ENCODE peak calls at places on chromosomes 12 and 14, in seven cellular contexts. A, M, C, L, F, W and H are unnamed samples.

GRCh38 chr12:119369907-119370546 is 35.5 kb downstream of the CCDC60 start:
- DNase-seq in A (no peak), M (no peak), C (no peak), L (no peak), F (no peak), W (no peak), H (no peak)

GRCh38 chr12:7915911-7916403 is 20.0 kb downstream of the SLC2A3 start:
- DNase-seq in A (no peak), M (no peak), C (no peak), L (no peak), F (no peak), W (no peak), H (peak; percentile 79)

GRCh38 chr12:132353811-132354210 is 24.4 kb upstream of the GALNT9 start:
- DNase-seq in A (no peak), M (no peak), C (no peak), L (no peak), F (no peak), W (no peak), H (no peak)

GRCh38 chr14:103125098-103126070 is 2.1 kb downstream of the TNFAIP2 start:
- DNase-seq in A (no peak), M (peak; percentile 25), C (no peak), L (no peak), F (no peak), W (peak; percentile 20), H (no peak)

GRCh38 chr14:70416322-70416716 is 571 bp downstream of the SYNJ2BP start:
- DNase-seq in A (no peak), M (no peak), C (no peak), L (peak; percentile 8), F (no peak), W (no peak), H (no peak)

GRCh38 chr12:10721654-10722501 is 1.2 kb downstream of the YBX3 start:
- DNase-seq in A (peak; percentile 95), M (peak; percentile 96), C (peak; percentile 95), L (peak; percentile 99), F (peak; percentile 53), W (peak; percentile 93), H (peak; percentile 99)

GRCh38 chr12:30582943-30583342 is 112.7 kb downstream of the IPO8 start:
- DNase-seq in A (no peak), M (no peak), C (no peak), L (peak; percentile 2), F (no peak), W (no peak), H (no peak)

GRCh38 chr12:67804168-67804567 is 155.6 kb downstream of the DYRK2 start:
- DNase-seq in A (no peak), M (no peak), C (no peak), L (no peak), F (no peak), W (no peak), H (no peak)

GRCh38 chr12:101925352-101925751 is 48.0 kb downstream of the DRAM1 start:
- DNase-seq in A (peak; percentile 45), M (peak; percentile 81), C (peak; percentile 65), L (peak; percentile 99), F (no peak), W (peak; percentile 80), H (peak; percentile 80)

GRCh38 chr12:64124511-64125197 is 97.4 kb downstream of the KICS2 start:
- DNase-seq in A (no peak), M (no peak), C (no peak), L (peak; percentile 55), F (no peak), W (no peak), H (no peak)

GRCh38 chr12:116009805-116010204 is 267.7 kb downstream of the MED13L start:
- DNase-seq in A (no peak), M (no peak), C (no peak), L (no peak), F (no peak), W (no peak), H (no peak)

GRCh38 chr12:119208626-119209061 is 29.9 kb downstream of the HSPB8 start:
- DNase-seq in A (no peak), M (peak; percentile 93), C (peak; percentile 80), L (peak; percentile 38), F (no peak), W (peak; percentile 41), H (peak; percentile 86)

GRCh38 chr12:123131291-123131831 is 19.5 kb downstream of the PITPNM2 start:
- DNase-seq in A (no peak), M (peak; percentile 75), C (no peak), L (no peak), F (no peak), W (no peak), H (no peak)

GRCh38 chr12:123133701-123134100 is 17.2 kb downstream of the PITPNM2 start:
- DNase-seq in A (no peak), M (no peak), C (no peak), L (no peak), F (no peak), W (no peak), H (no peak)

GRCh38 chr12:123129651-123130050 is 21.2 kb downstream of the PITPNM2 start:
- DNase-seq in A (no peak), M (no peak), C (no peak), L (no peak), F (no peak), W (no peak), H (no peak)

GRCh38 chr12:123132951-123133619 is 17.8 kb downstream of the PITPNM2 start:
- DNase-seq in A (no peak), M (no peak), C (no peak), L (no peak), F (no peak), W (no peak), H (no peak)

DNA sequence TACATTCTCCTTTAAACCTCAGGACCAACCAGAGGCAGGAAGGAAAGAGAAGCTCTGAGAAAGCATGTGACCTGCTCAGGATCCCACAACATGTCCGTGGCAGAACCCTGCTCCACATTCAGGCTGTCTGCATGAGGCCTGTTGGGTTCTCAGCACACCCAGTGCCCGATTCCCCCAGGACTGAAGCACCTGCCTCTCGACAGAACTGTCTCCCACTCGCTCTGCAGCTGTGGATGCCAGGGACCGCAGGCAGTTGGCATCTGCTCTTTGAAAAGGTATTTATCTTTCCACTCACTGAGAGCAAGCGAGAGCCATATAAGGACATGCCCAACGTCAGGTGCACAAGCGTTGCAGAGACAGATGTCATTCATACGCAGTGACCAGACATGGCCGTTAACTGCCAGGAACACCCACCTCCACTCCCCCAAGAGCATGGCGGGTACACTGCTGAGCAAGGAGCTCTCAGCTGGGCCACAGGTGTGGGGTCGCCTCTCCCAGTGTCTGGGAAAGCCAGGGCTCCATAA is 18.9 kb downstream of the PITPNM2 start:
- DNase-seq in A (no peak), M (peak; percentile 79), C (no peak), L (no peak), F (no peak), W (no peak), H (no peak)
- TF ChIP-seq POLR2A in A (no peak), M (no peak), C (no peak), L (no peak), F (no peak), W (no peak), H (no peak)

DNA sequence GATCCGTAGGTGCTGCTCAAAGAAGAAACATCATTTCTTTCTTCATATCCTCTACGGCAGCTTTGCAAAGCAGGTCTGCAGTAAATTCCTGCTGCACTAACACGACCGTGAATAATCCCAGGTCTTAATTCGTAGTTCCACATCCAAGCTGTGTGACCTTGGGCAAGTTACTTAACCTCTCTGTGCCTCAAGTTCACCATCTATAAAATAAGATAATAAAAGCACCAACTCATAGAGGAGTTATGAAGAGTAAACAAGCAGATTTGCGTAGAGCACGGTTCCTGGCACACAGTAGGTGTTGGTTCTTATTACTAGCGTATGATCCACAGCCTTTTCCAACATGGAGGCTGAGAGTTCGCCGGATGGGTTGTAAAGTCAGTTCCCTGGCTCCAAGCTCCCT is 3.6 kb downstream of the NCOR2 start:
- DNase-seq in A (no peak), M (no peak), C (no peak), L (no peak), F (no peak), W (no peak), H (no peak)
- H3K4me3 ChIP-seq in A (no peak overlapping the region), M (no peak overlapping the region), C (no peak overlapping the region), L (no peak overlapping the region), F (peak overlapping the region; percentile 82), W (no peak overlapping the region), H (no peak overlapping the region)

GRCh38 chr14:73797540-73797925 is 54.1 kb upstream of the PTGR2 start:
- DNase-seq in A (no peak), M (no peak), C (no peak), L (no peak), F (no peak), W (no peak), H (no peak)
- TF ChIP-seq POLR2A in A (no peak), M (no peak), C (no peak), L (no peak), F (no peak), W (no peak), H (no peak)

DNA sequence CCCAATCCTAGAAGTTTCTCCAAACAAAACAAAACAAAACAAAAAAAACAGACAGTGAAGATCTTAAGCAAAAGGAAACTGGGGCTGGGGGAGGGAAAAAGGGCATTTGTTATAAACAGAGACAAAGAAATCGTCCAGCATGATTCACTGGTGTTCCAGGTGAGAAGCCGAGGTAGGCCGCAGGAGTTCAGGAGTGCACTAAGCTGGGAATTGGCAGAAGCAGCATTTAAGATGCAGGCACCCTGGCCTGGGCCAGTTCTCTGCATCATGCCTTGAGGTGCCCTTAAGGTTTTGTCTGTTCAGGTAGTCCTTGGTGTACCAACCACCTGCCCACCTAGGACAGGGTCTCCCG is 11.2 kb downstream of the TBX3 start:
- DNase-seq in A (no peak), M (no peak), C (no peak), L (no peak), F (no peak), W (no peak), H (no peak)
- H3K4me3 ChIP-seq in A (no peak overlapping the region), M (no peak overlapping the region), C (no peak overlapping the region), L (peak overlapping the region; percentile 16), F (no peak overlapping the region), W (peak overlapping the region; percentile 37), H (no peak overlapping the region)

GRCh38 chr12:123973552-123974341 is 732 bp downstream of the ZNF664 start:
- DNase-seq in A (peak; percentile 71), M (peak; percentile 51), C (peak; percentile 66), L (peak; percentile 10), F (no peak), W (peak; percentile 27), H (no peak)

GRCh38 chr12:123971770-123972447 is 722 bp downstream of the CCDC92 start:
- DNase-seq in A (peak; percentile 42), M (no peak), C (peak; percentile 64), L (peak; percentile 50), F (no peak), W (peak; percentile 38), H (peak; percentile 24)

GRCh38 chr12:123971449-123971769 is 1.2 kb downstream of the CCDC92 start:
- DNase-seq in A (no peak), M (no peak), C (no peak), L (no peak), F (no peak), W (no peak), H (no peak)

GRCh38 chr12:123976227-123976826 is 3.3 kb downstream of the ZNF664 start:
- DNase-seq in A (no peak), M (no peak), C (no peak), L (no peak), F (no peak), W (no peak), H (no peak)

GRCh38 chr12:123972448-123973401 is at the start of the genes CCDC92 and ZNF664:
- DNase-seq in A (peak; percentile 96), M (peak; percentile 95), C (peak; percentile 93), L (peak; percentile 90), F (peak; percentile 56), W (peak; percentile 89), H (peak; percentile 79)
- TF ChIP-seq POLR2A in A (peak; percentile 39), M (peak; percentile 23), C (peak; percentile 60), L (peak; percentile 57), F (peak; percentile 75), W (peak; percentile 80), H (no peak)

GRCh38 chr12:6722863-6723262 is 983 bp upstream of the COPS7A start:
- DNase-seq in A (no peak), M (no peak), C (no peak), L (no peak), F (no peak), W (no peak), H (no peak)
- H3K4me3 ChIP-seq in A (no peak overlapping the region), M (no peak overlapping the region), C (no peak overlapping the region), L (no peak overlapping the region), F (peak overlapping the region; percentile 91), W (no peak overlapping the region), H (no peak overlapping the region)